ENCODE peak calls at places on chromosomes 7 and 10, in five cellular contexts. T is iPS DF 6.9, Q is brain microvascular endothelial cell, Y is pancreas, V is tibial artery. F is an unnamed sample. For H3K27me3 and H3K36me3, the result is how much of the 10 kb centered on the place peaks cover.

GRCh38 chr10:69316313-69317059 is 38.2 kb downstream of the HK1 start:
- DNase-seq in Q (peak), V (peak), Y (no peak), T (no peak), F (no peak)

GRCh38 chr7:141986923-141987322 is 8.8 kb upstream of the MGAM start:
- DNase-seq in Q (no peak), T (no peak), Y (no peak), V (no peak), F (no peak)

GRCh38 chr7:137754076-137754851 is 92.5 kb downstream of the DGKI start:
- DNase-seq in V (no peak), T (no peak), Q (no peak), Y (no peak), F (no peak)

GRCh38 chr7:88789480-88790064 is 6.0 kb downstream of the TEX47 start:
- DNase-seq in Y (no peak), V (no peak), Q (no peak), T (no peak), F (no peak)

GRCh38 chr10:43230101-43230908 is 36.6 kb downstream of the RASGEF1A start:
- DNase-seq in V (no peak), Y (no peak), T (no peak), Q (no peak), F (peak)

GRCh38 chr10:98010939-98011685 is 19.3 kb downstream of the CRTAC1 start:
- DNase-seq in V (no peak), T (no peak), Q (no peak), Y (no peak), F (no peak)

GRCh38 chr10:92419740-92420553 is 129.0 kb downstream of the MARCHF5 start:
- DNase-seq in Q (peak), V (peak), T (peak), Y (peak), F (no peak)

GRCh38 chr7:66699998-66700397 is 40.5 kb upstream of the RABGEF1 start:
- DNase-seq in Y (no peak), Q (no peak), V (peak), T (no peak), F (no peak)

GRCh38 chr10:102555781-102556328 is 52.1 kb downstream of the SUFU start:
- DNase-seq in T (no peak), Q (peak), Y (no peak), V (no peak), F (no peak)

GRCh38 chr10:43259981-43260761 is 6.7 kb downstream of the RASGEF1A start:
- DNase-seq in Y (no peak), T (no peak), V (no peak), Q (no peak), F (no peak)

GRCh38 chr7:35754741-35755140 is 46.1 kb upstream of the SEPTIN7 start:
- DNase-seq in V (no peak), Q (no peak), T (no peak), Y (no peak), F (no peak)

GRCh38 chr7:51369746-51370145 is 53.1 kb upstream of the COBL start:
- DNase-seq in Q (peak), Y (peak), T (no peak), V (no peak), F (peak)

GRCh38 chr7:28433604-28434254 is 21.4 kb downstream of the CREB5 start:
- DNase-seq in T (no peak), Q (peak), Y (peak), V (peak), F (no peak)

GRCh38 chr10:116168329-116168728 is 104.7 kb downstream of the GFRA1 start:
- DNase-seq in Y (no peak), Q (no peak), T (no peak), V (no peak), F (no peak)

GRCh38 chr10:85741626-85742300 is 624.8 kb downstream of the GRID1 start:
- DNase-seq in Y (no peak), V (no peak), T (no peak), Q (no peak), F (no peak)

GRCh38 chr7:107694395-107694794 is 33.8 kb downstream of the SLC26A4 start:
- DNase-seq in T (no peak), V (no peak), Q (no peak), Y (no peak), F (no peak)

GRCh38 chr10:132658546-132659205 is 121.1 kb downstream of the INPP5A start:
- DNase-seq in Q (no peak), V (no peak), Y (no peak), T (no peak), F (no peak)

GRCh38 chr10:116692225-116692624 is 50.1 kb downstream of the HSPA12A start:
- DNase-seq in Y (no peak), T (no peak), V (no peak), Q (no peak), F (no peak)

GRCh38 chr10:121753726-121754476 is 155.7 kb upstream of the FGFR2 start:
- DNase-seq in Q (peak), V (no peak), T (no peak), Y (no peak), F (no peak)

GRCh38 chr7:1672851-1673486 is 2.9 kb downstream of the ELFN1 start:
- DNase-seq in Q (no peak), V (peak), Y (no peak), T (no peak), F (no peak)

GRCh38 chr7:1675036-1675671 is 5.1 kb downstream of the ELFN1 start:
- DNase-seq in Y (no peak), T (no peak), V (peak), Q (no peak), F (no peak)

GRCh38 chr7:1671876-1672451 is 1.9 kb downstream of the ELFN1 start:
- DNase-seq in Y (no peak), V (peak), Q (no peak), T (no peak), F (peak)

GRCh38 chr7:1674161-1675035 is 4.3 kb downstream of the ELFN1 start:
- DNase-seq in Q (no peak), Y (no peak), T (no peak), V (peak), F (no peak)

GRCh38 chr7:1673581-1674102 is 3.6 kb downstream of the ELFN1 start:
- DNase-seq in V (no peak), Y (no peak), T (no peak), Q (no peak), F (no peak)
- H3K27me3 ChIP-seq in V (half or more), Y (under half), T (under half), Q (under half), F (under half)

GRCh38 chr7:1889556-1890181 is 219.6 kb downstream of the ELFN1 start:
- DNase-seq in Y (no peak), T (no peak), Q (peak), V (no peak), F (no peak)
- H3K36me3 ChIP-seq in Y (under half), T (under half), Q (under half), V (under half), F (under half)

GRCh38 chr10:52464725-52465124 is 150.6 kb downstream of the DKK1 start:
- DNase-seq in T (no peak), V (no peak), Q (no peak), Y (no peak), F (no peak)
- H3K27me3 ChIP-seq in T (under half), V (under half), Q (under half), Y (under half), F (under half)

DNA sequence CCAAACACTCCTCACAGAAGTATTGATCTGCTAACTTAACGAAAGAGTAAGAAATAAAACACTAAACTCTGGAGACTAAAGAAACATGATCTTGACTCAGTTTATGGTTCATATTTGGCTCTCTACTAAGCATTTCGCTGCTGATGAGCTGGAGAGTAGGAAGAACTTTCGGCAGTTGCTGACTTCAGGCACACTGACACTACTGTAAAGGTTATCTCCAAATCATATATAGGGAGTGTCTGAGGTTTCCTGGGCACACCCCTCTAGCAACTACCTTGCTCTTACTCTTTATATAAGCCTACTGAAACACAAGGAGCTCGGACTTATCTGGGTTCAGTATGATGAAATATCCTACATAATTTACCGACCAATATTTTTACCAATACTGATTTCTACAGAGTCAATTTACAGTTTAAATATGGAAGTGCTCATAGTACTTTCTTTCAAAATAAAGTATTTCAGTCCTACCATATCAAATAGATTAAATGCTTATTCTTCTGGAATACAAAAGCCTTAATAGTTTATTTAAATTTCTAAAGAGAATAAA is 39.5 kb downstream of the ERCC6 start:
- DNase-seq in V (no peak), T (no peak), Y (no peak), Q (no peak), F (no peak)
- H3K36me3 ChIP-seq in V (under half), T (under half), Y (under half), Q (under half), F (under half)

DNA sequence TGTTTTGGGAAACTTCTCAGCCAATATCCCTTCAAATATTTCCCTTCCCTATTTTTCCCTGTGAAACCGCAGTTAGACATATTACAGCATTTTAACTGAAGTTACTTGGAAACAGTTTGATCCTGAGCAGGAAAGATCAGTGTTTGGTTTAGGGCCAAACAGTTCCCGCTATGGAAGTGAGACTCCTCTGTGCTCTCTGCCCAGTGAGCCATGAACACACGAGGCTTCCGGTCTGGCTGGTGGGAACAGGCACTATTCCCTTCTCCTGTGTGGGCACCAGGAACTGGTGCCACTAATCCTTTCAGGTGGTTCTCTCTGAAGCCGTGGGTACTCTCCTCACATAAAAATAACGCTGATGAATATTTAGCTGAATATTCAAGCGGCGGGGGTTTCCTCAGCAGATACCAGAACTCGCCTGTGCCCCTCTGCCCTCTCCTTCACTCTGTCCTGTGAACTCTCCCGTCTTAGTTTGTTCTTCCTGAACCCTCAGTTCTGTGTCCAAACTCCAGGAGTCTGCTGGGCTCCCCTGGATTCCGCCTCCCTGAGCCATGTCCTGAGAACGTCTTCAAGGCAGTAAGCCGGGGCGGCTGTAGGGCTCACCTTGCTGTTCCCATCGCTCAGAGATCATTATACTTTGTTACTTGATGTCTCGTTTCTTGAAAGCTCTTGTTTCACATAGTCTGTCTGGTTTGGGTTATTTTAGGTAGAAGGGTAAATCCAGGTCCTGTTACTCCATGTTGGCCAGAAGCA is 25.7 kb downstream of the FOXL3 start:
- DNase-seq in Q (no peak), V (no peak), T (no peak), Y (no peak), F (no peak)
- H3K27me3 ChIP-seq in Q (under half), V (under half), T (under half), Y (under half), F (under half)

GRCh38 chr10:124996854-124997215 is 54.9 kb downstream of the ZRANB1 start:
- DNase-seq in T (no peak), Y (peak), Q (no peak), V (peak), F (no peak)
- H3K36me3 ChIP-seq in T (half or more), Y (under half), Q (half or more), V (under half), F (half or more)